ENCODE peak calls at places on chromosome 7, in nine cellular contexts. F, A, D, Q, W, T, E, K and C are unnamed samples. For H3K36me3, the result is how much of the 10 kb centered on the place peaks cover.

GRCh38 chr7:135768990-135769389 is 20.4 kb upstream of the FAM180A start:
- DNase-seq in W (no peak), A (no peak), F (no peak), E (no peak), T (no peak), K (no peak), D (no peak), Q (peak), C (no peak)

GRCh38 chr7:1990001-1990670 is 242.6 kb downstream of the MAD1L1 start:
- DNase-seq in A (no peak), E (no peak), D (no peak), K (no peak), Q (peak), F (no peak), T (no peak), W (no peak), C (no peak)

GRCh38 chr7:35723011-35723410 is 28.1 kb upstream of the HERPUD2 start:
- DNase-seq in E (no peak), F (no peak), K (no peak), A (no peak), D (peak), T (peak), Q (no peak), W (no peak), C (no peak)

GRCh38 chr7:80443336-80443735 is 68.5 kb downstream of the GNAT3 start:
- DNase-seq in T (no peak), Q (no peak), D (no peak), A (no peak), F (no peak), E (no peak), W (no peak), K (no peak), C (no peak)

GRCh38 chr7:122887198-122887597 is 938 bp upstream of the CADPS2 start:
- DNase-seq in A (peak), D (no peak), K (no peak), Q (peak), T (no peak), W (no peak), F (peak), E (peak), C (no peak)

GRCh38 chr7:99379043-99379577 is 4.6 kb downstream of the ARPC1B start:
- DNase-seq in T (peak), D (peak), K (no peak), E (peak), Q (peak), A (peak), W (no peak), F (peak), C (peak)

GRCh38 chr7:100888988-100889760 is at the start of gene UFSP1:
- DNase-seq in E (no peak), W (no peak), T (no peak), D (no peak), Q (no peak), F (no peak), K (no peak), A (no peak), C (no peak)

GRCh38 chr7:148474421-148474820 is 116.1 kb upstream of the C7orf33 start:
- DNase-seq in T (no peak), E (no peak), K (no peak), D (no peak), F (no peak), Q (no peak), A (no peak), W (no peak), C (no peak)

GRCh38 chr7:16007911-16008310 is 321.4 kb upstream of the MEOX2 start:
- DNase-seq in A (no peak), E (no peak), Q (no peak), T (no peak), F (no peak), K (no peak), D (no peak), W (no peak), C (no peak)

GRCh38 chr7:2821161-2821841 is 22.8 kb downstream of the GNA12 start:
- DNase-seq in K (no peak), T (peak), D (peak), A (no peak), W (no peak), F (no peak), Q (no peak), E (peak), C (no peak)

GRCh38 chr7:80775972-80776371 is 137.5 kb downstream of the CD36 start:
- DNase-seq in E (no peak), F (no peak), Q (no peak), D (no peak), K (no peak), A (no peak), T (no peak), W (no peak), C (no peak)

GRCh38 chr7:116277070-116277469 is 66.7 kb downstream of the TES start:
- DNase-seq in E (no peak), T (no peak), D (no peak), K (no peak), Q (no peak), W (no peak), A (no peak), F (no peak), C (no peak)

GRCh38 chr7:103902917-103903316 is 86.5 kb downstream of the RELN start:
- DNase-seq in K (no peak), F (no peak), D (no peak), A (no peak), E (no peak), Q (no peak), T (no peak), W (no peak), C (no peak)

GRCh38 chr7:139871820-139872219 is 42.8 kb downstream of the TBXAS1 start:
- DNase-seq in Q (no peak), A (no peak), D (no peak), E (no peak), K (no peak), F (no peak), T (no peak), W (no peak), C (no peak)

GRCh38 chr7:133051066-133051465 is 30.8 kb downstream of the CHCHD3 start:
- DNase-seq in D (no peak), E (peak), A (peak), Q (no peak), W (no peak), F (no peak), K (no peak), T (peak), C (no peak)

GRCh38 chr7:45656431-45656830 is 82.3 kb downstream of the ADCY1 start:
- DNase-seq in F (no peak), D (no peak), A (no peak), E (peak), Q (no peak), W (no peak), K (no peak), T (no peak), C (no peak)

GRCh38 chr7:156969972-156970420 is 20.5 kb downstream of the NOM1 start:
- DNase-seq in K (no peak), W (no peak), T (peak), E (no peak), D (peak), A (no peak), Q (no peak), F (no peak), C (no peak)

GRCh38 chr7:27099224-27099838 is 3.2 kb downstream of the HOXA2 start:
- DNase-seq in Q (no peak), W (no peak), E (no peak), K (no peak), A (no peak), D (no peak), F (no peak), T (no peak), C (no peak)

GRCh38 chr7:55895021-55895420 is 7.8 kb downstream of the ZNF713 start:
- DNase-seq in K (no peak), E (no peak), T (no peak), A (no peak), W (no peak), F (no peak), D (no peak), Q (no peak), C (no peak)

GRCh38 chr7:99040104-99040958 is 103.6 kb downstream of the SMURF1 start:
- DNase-seq in T (peak), K (no peak), Q (peak), E (peak), D (peak), F (peak), W (peak), A (peak), C (peak)

GRCh38 chr7:114021135-114021534 is 102.3 kb upstream of the PPP1R3A start:
- DNase-seq in E (no peak), W (no peak), F (no peak), K (no peak), Q (no peak), A (no peak), T (no peak), D (no peak), C (no peak)

GRCh38 chr7:112771166-112771565 is 19.0 kb downstream of the TMEM168 start:
- DNase-seq in A (no peak), F (no peak), E (no peak), W (no peak), Q (no peak), D (no peak), K (no peak), T (no peak), C (no peak)

GRCh38 chr7:106009511-106010226 is 46.6 kb downstream of the CDHR3 start:
- DNase-seq in E (peak), K (peak), D (peak), F (peak), W (peak), T (peak), Q (peak), A (peak), C (peak)

GRCh38 chr7:36261019-36261754 is 108.1 kb downstream of the EEPD1 start:
- DNase-seq in K (no peak), T (no peak), Q (no peak), E (no peak), D (no peak), W (no peak), F (no peak), A (no peak), C (no peak)

GRCh38 chr7:140680886-140681285 is 8.1 kb downstream of the ADCK2 start:
- DNase-seq in D (no peak), Q (no peak), A (no peak), K (no peak), F (peak), W (no peak), E (peak), T (no peak), C (no peak)

GRCh38 chr7:45652630-45653029 is 78.5 kb downstream of the ADCY1 start:
- DNase-seq in W (no peak), K (no peak), F (no peak), E (no peak), T (no peak), D (no peak), Q (no peak), A (no peak), C (no peak)

GRCh38 chr7:5429857-5430611 is 6.4 kb upstream of the TNRC18 start:
- DNase-seq in T (no peak), A (peak), E (peak), W (no peak), F (no peak), D (peak), K (peak), Q (peak), C (no peak)

GRCh38 chr7:84688671-84689070 is 494.1 kb upstream of the SEMA3A start:
- DNase-seq in W (no peak), T (no peak), Q (no peak), F (no peak), A (no peak), K (no peak), D (no peak), E (no peak), C (no peak)

GRCh38 chr7:46071076-46071475 is 150.0 kb upstream of the IGFBP3 start:
- DNase-seq in K (no peak), F (no peak), Q (no peak), W (no peak), A (no peak), E (no peak), D (no peak), T (no peak), C (no peak)

GRCh38 chr7:96499532-96499931 is 177.6 kb upstream of the SLC25A13 start:
- DNase-seq in Q (no peak), D (no peak), T (no peak), W (no peak), E (no peak), F (no peak), K (no peak), A (no peak), C (no peak)

GRCh38 chr7:27459729-27460048 is 203.0 kb downstream of the HIBADH start:
- DNase-seq in Q (no peak), E (no peak), D (no peak), F (no peak), A (no peak), W (no peak), K (no peak), T (no peak), C (no peak)

GRCh38 chr7:39709768-39710291 is 86.5 kb downstream of the RALA start:
- DNase-seq in F (no peak), D (no peak), Q (peak), W (no peak), E (no peak), A (no peak), T (no peak), K (no peak), C (no peak)

DNA sequence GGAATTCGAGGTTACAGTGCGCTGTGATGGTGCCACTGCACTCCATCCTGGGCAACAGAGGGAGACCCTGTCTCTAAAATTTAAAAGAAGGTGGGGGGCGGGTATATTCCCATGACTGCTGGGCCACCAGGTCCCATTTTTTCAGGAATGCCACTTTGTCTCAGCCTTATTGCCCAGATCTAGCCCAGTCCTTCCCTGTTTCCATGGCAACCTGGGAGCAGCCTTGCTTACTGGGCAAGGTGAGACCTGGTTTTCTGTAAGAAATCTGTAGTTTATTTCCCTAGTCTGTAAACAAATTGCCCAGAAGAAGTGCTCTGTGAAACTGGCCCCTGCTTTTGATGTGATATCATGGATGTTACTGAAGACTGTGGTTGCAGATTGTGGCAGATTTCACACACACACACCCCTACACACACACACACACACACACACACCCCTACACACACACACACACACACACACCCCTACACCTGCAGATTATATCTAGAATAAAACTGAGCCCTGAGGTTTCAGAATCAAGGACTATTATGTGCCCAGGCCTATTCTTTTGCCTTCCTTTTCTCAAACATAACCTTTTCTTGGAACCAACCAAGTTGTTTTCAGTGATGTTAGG is 19.6 kb downstream of the OGDH start:
- DNase-seq in A (no peak), E (no peak), W (no peak), K (no peak), Q (no peak), T (peak), D (no peak), F (no peak), C (no peak)
- H3K36me3 ChIP-seq in A (under half), E (under half), W (under half), K (half or more), Q (under half), T (under half), D (under half), F (under half), C (under half)

GRCh38 chr7:77542399-77542798 is 5.3 kb downstream of the PTPN12 start:
- DNase-seq in T (no peak), Q (no peak), F (no peak), A (no peak), D (no peak), W (no peak), K (no peak), E (no peak), C (no peak)

GRCh38 chr7:77538908-77539212 is 1.8 kb downstream of the PTPN12 start:
- DNase-seq in A (no peak), Q (no peak), K (no peak), F (no peak), W (no peak), D (no peak), T (no peak), E (no peak), C (no peak)

GRCh38 chr7:77538186-77538907 is 1.3 kb downstream of the PTPN12 start:
- DNase-seq in T (no peak), F (peak), Q (peak), E (peak), A (peak), W (no peak), D (peak), K (peak), C (no peak)

GRCh38 chr7:77542895-77543294 is 5.8 kb downstream of the PTPN12 start:
- DNase-seq in A (no peak), Q (no peak), E (no peak), D (no peak), K (no peak), W (no peak), T (no peak), F (no peak), C (no peak)

GRCh38 chr7:77540402-77540822 is 3.3 kb downstream of the PTPN12 start:
- DNase-seq in Q (no peak), T (no peak), A (no peak), F (no peak), K (no peak), W (no peak), E (no peak), D (no peak), C (no peak)
- H3K36me3 ChIP-seq in Q (under half), T (under half), A (under half), F (under half), K (under half), W (under half), E (under half), D (under half), C (under half)

GRCh38 chr7:23308754-23309153 is 9.6 kb downstream of the MALSU1 start:
- DNase-seq in W (no peak), T (no peak), K (no peak), F (no peak), Q (no peak), D (no peak), A (no peak), E (no peak), C (no peak)

DNA sequence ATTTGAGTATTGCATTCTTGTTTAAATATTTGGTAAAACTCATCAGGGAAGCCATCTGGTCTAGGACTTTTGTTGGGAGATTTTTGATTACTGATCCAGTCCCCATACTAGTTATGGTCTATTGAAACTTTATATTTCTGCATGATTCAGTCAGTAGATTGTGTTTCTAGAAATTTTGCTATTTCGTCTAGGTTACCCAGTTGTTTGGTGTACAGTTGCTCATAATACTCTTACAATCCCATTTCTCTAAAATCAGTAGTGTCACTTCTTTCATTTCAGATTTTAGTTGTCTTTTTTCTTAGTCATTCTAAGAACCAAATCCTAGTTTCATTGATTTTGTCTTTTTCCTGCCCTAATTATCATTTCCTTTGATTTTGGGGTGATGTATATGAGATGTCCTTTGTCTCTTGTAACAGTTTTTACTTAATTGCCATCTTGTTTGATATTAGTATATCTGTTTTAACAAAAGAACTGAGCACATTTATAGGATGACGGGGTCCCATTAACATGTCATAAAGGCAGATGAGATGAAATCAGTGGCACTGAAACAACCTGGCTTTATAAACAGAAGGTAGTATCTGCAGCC is 7.9 kb downstream of the MALSU1 start:
- DNase-seq in E (no peak), K (no peak), A (no peak), D (no peak), W (no peak), F (no peak), T (no peak), Q (no peak), C (no peak)
- H3K36me3 ChIP-seq in E (under half), K (half or more), A (under half), D (under half), W (under half), F (half or more), T (under half), Q (half or more), C (under half)

GRCh38 chr7:50557114-50557513 is 8.1 kb downstream of the DDC start:
- DNase-seq in Q (no peak), F (no peak), E (no peak), A (no peak), T (no peak), W (no peak), K (no peak), D (no peak), C (no peak)
- H3K36me3 ChIP-seq in Q (under half), F (under half), E (under half), A (under half), T (under half), W (under half), K (under half), D (under half), C (under half)

GRCh38 chr7:75958802-75959543 is 35.4 kb downstream of the TMEM120A start:
- DNase-seq in W (no peak), F (no peak), A (no peak), Q (no peak), E (peak), D (no peak), K (no peak), T (no peak), C (no peak)

GRCh38 chr7:75960372-75960771 is 34.0 kb downstream of the TMEM120A start:
- DNase-seq in A (no peak), Q (no peak), K (no peak), D (no peak), W (no peak), T (no peak), F (no peak), E (peak), C (no peak)

GRCh38 chr7:75955293-75955938 is 39.0 kb downstream of the TMEM120A start:
- DNase-seq in E (peak), T (no peak), D (no peak), A (no peak), Q (no peak), K (no peak), F (no peak), W (no peak), C (no peak)

GRCh38 chr7:75953918-75954317 is 39.0 kb downstream of the POR start:
- DNase-seq in A (no peak), W (no peak), D (no peak), Q (no peak), T (no peak), E (no peak), K (no peak), F (no peak), C (no peak)

DNA sequence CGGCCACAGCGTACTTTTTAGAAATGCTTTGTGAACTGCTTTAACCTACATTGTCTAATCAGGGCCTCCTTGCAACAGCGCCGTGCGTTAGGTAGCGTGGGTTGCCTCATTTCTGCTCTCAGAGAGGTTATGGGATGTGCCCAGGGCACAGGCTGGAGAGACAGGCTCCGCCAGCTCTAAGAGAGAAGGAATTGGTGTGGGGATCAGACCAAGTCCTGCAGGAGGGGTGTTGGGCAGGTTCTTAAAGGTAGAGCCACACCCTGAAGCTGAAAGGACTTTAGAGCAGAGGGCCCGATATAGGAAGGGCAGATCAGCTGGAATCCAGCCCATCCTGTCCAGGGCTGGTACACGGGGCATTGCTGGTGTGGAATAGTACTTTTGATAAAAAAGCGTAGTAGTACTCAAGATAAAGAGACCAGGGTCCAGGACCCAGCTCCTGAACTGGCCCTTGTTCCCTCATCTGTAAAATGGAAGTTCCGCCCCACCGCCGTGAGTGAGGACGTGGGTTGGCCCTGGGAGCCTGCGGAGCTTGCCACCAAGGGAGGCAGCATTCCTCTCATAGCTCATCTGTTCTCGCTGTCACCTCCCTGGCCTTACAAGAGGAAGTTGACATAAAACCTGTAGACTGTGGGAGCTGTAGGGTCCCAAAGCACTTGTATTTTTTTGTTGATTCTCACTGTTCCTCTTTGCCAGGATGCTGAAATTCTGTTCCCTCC is 37.2 kb downstream of the TMEM120A start:
- DNase-seq in A (no peak), E (peak), T (no peak), K (no peak), Q (no peak), F (no peak), D (no peak), W (no peak), C (no peak)
- H3K36me3 ChIP-seq in A (under half), E (under half), T (under half), K (under half), Q (under half), F (half or more), D (under half), W (under half), C (under half)

DNA sequence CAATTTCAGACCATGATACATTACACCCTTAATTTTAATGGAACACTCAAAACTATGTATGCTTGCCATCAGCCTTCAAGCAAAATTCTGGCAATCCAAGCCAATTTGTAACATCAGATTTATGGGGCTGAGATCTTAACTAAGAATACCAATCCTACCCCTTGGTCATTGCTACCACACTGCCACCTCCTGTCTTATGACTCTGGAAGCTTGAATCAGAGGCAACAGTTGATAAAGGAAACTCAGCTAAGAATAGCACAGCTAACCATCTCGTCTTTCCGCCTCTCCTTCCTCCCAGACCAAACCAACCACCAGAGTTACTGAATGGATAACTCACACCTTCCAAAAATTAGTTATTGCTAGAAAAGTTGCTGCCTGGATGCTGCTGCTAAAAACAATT is 7.4 kb downstream of the IGF2BP3 start:
- DNase-seq in E (no peak), K (no peak), T (peak), F (no peak), W (no peak), Q (no peak), A (no peak), D (no peak), C (no peak)
- H3K36me3 ChIP-seq in E (under half), K (half or more), T (under half), F (under half), W (under half), Q (under half), A (under half), D (under half), C (under half)